ENCODE peak calls at places on chromosome 7, in nine cellular contexts. One of them, this sample, is unnamed.

GRCh38 chr7:72007018-72007417 is 405.1 kb downstream of the CALN1 start:
- DNase-seq in OCI-LY7: no peak
- DNase-seq in hepatocyte: no peak
- DNase-seq in fibroblast of lung: no peak
- DNase-seq in hypothalamus: no peak
- DNase-seq in CD8-positive, alpha-beta memory T cell: no peak
- DNase-seq in activated CD4-positive, alpha-beta T cell treated with anti-CD3 and anti-CD28 coated beads, Interleukin-2, amount 10 ng/mL, durations not matched to agents 7 days and 5 days: no peak
- DNase-seq in AG10803: no peak
- DNase-seq in GF-D8: no peak
- DNase-seq in this sample: no peak

GRCh38 chr7:95865716-95866371 is 93.5 kb downstream of the DYNC1I1 start:
- DNase-seq in GF-D8: no peak
- DNase-seq in fibroblast of lung: peak; percentile 31
- DNase-seq in OCI-LY7: no peak
- DNase-seq in AG10803: peak; percentile 67
- DNase-seq in hypothalamus: no peak
- DNase-seq in hepatocyte: peak; percentile 34
- DNase-seq in activated CD4-positive, alpha-beta T cell treated with anti-CD3 and anti-CD28 coated beads, Interleukin-2, amount 10 ng/mL, durations not matched to agents 7 days and 5 days: no peak
- DNase-seq in CD8-positive, alpha-beta memory T cell: no peak
- DNase-seq in this sample: peak; percentile 12

GRCh38 chr7:42055171-42055570 is 181.8 kb downstream of the GLI3 start:
- DNase-seq in AG10803: no peak
- DNase-seq in GF-D8: no peak
- DNase-seq in activated CD4-positive, alpha-beta T cell treated with anti-CD3 and anti-CD28 coated beads, Interleukin-2, amount 10 ng/mL, durations not matched to agents 7 days and 5 days: no peak
- DNase-seq in OCI-LY7: no peak
- DNase-seq in hypothalamus: no peak
- DNase-seq in fibroblast of lung: no peak
- DNase-seq in CD8-positive, alpha-beta memory T cell: no peak
- DNase-seq in hepatocyte: no peak
- DNase-seq in this sample: no peak

GRCh38 chr7:99265848-99266247 is 6.8 kb upstream of the MYH16 start:
- DNase-seq in AG10803: no peak
- DNase-seq in GF-D8: no peak
- DNase-seq in activated CD4-positive, alpha-beta T cell treated with anti-CD3 and anti-CD28 coated beads, Interleukin-2, amount 10 ng/mL, durations not matched to agents 7 days and 5 days: no peak
- DNase-seq in CD8-positive, alpha-beta memory T cell: no peak
- DNase-seq in hypothalamus: no peak
- DNase-seq in fibroblast of lung: no peak
- DNase-seq in OCI-LY7: no peak
- DNase-seq in hepatocyte: no peak
- DNase-seq in this sample: no peak

GRCh38 chr7:31145339-31145738 is 93.2 kb downstream of the ADCYAP1R1 start:
- DNase-seq in fibroblast of lung: no peak
- DNase-seq in hypothalamus: no peak
- DNase-seq in OCI-LY7: no peak
- DNase-seq in GF-D8: no peak
- DNase-seq in activated CD4-positive, alpha-beta T cell treated with anti-CD3 and anti-CD28 coated beads, Interleukin-2, amount 10 ng/mL, durations not matched to agents 7 days and 5 days: no peak
- DNase-seq in CD8-positive, alpha-beta memory T cell: no peak
- DNase-seq in hepatocyte: no peak
- DNase-seq in AG10803: no peak
- DNase-seq in this sample: no peak

GRCh38 chr7:108358553-108358952 is 97.7 kb downstream of the NRCAM start:
- DNase-seq in OCI-LY7: no peak
- DNase-seq in fibroblast of lung: peak; percentile 90
- DNase-seq in hypothalamus: no peak
- DNase-seq in CD8-positive, alpha-beta memory T cell: no peak
- DNase-seq in activated CD4-positive, alpha-beta T cell treated with anti-CD3 and anti-CD28 coated beads, Interleukin-2, amount 10 ng/mL, durations not matched to agents 7 days and 5 days: no peak
- DNase-seq in GF-D8: no peak
- DNase-seq in AG10803: peak; percentile 63
- DNase-seq in hepatocyte: peak; percentile 83
- DNase-seq in this sample: no peak

GRCh38 chr7:135790371-135790977 is 41.9 kb upstream of the FAM180A start:
- DNase-seq in AG10803: peak; percentile 80
- DNase-seq in activated CD4-positive, alpha-beta T cell treated with anti-CD3 and anti-CD28 coated beads, Interleukin-2, amount 10 ng/mL, durations not matched to agents 7 days and 5 days: no peak
- DNase-seq in CD8-positive, alpha-beta memory T cell: no peak
- DNase-seq in GF-D8: no peak
- DNase-seq in hepatocyte: no peak
- DNase-seq in hypothalamus: no peak
- DNase-seq in fibroblast of lung: no peak
- DNase-seq in OCI-LY7: no peak
- DNase-seq in this sample: peak; percentile 15

GRCh38 chr7:46214526-46214925 is 293.5 kb upstream of the IGFBP3 start:
- DNase-seq in hepatocyte: no peak
- DNase-seq in AG10803: no peak
- DNase-seq in hypothalamus: no peak
- DNase-seq in GF-D8: no peak
- DNase-seq in activated CD4-positive, alpha-beta T cell treated with anti-CD3 and anti-CD28 coated beads, Interleukin-2, amount 10 ng/mL, durations not matched to agents 7 days and 5 days: no peak
- DNase-seq in fibroblast of lung: no peak
- DNase-seq in CD8-positive, alpha-beta memory T cell: no peak
- DNase-seq in OCI-LY7: no peak
- DNase-seq in this sample: no peak

GRCh38 chr7:33882040-33882800 is 23.1 kb upstream of the BMPER start:
- DNase-seq in activated CD4-positive, alpha-beta T cell treated with anti-CD3 and anti-CD28 coated beads, Interleukin-2, amount 10 ng/mL, durations not matched to agents 7 days and 5 days: no peak
- DNase-seq in hypothalamus: no peak
- DNase-seq in OCI-LY7: no peak
- DNase-seq in GF-D8: no peak
- DNase-seq in AG10803: peak; percentile 88
- DNase-seq in CD8-positive, alpha-beta memory T cell: no peak
- DNase-seq in hepatocyte: no peak
- DNase-seq in fibroblast of lung: peak; percentile 76
- DNase-seq in this sample: no peak

GRCh38 chr7:67821116-67821515 is 824.5 kb downstream of the TYW1 start:
- DNase-seq in AG10803: peak; percentile 46
- DNase-seq in GF-D8: no peak
- DNase-seq in OCI-LY7: no peak
- DNase-seq in activated CD4-positive, alpha-beta T cell treated with anti-CD3 and anti-CD28 coated beads, Interleukin-2, amount 10 ng/mL, durations not matched to agents 7 days and 5 days: no peak
- DNase-seq in fibroblast of lung: peak; percentile 61
- DNase-seq in hepatocyte: no peak
- DNase-seq in hypothalamus: no peak
- DNase-seq in CD8-positive, alpha-beta memory T cell: no peak
- DNase-seq in this sample: no peak

GRCh38 chr7:7895754-7896153 is 72.8 kb upstream of the GLCCI1 start:
- DNase-seq in CD8-positive, alpha-beta memory T cell: no peak
- DNase-seq in OCI-LY7: no peak
- DNase-seq in GF-D8: no peak
- DNase-seq in fibroblast of lung: no peak
- DNase-seq in AG10803: no peak
- DNase-seq in activated CD4-positive, alpha-beta T cell treated with anti-CD3 and anti-CD28 coated beads, Interleukin-2, amount 10 ng/mL, durations not matched to agents 7 days and 5 days: no peak
- DNase-seq in hypothalamus: no peak
- DNase-seq in hepatocyte: no peak
- DNase-seq in this sample: no peak

GRCh38 chr7:69659964-69660363 is 61.7 kb downstream of the AUTS2 start:
- DNase-seq in GF-D8: no peak
- DNase-seq in CD8-positive, alpha-beta memory T cell: no peak
- DNase-seq in hepatocyte: no peak
- DNase-seq in hypothalamus: no peak
- DNase-seq in AG10803: peak; percentile 71
- DNase-seq in OCI-LY7: no peak
- DNase-seq in fibroblast of lung: no peak
- DNase-seq in activated CD4-positive, alpha-beta T cell treated with anti-CD3 and anti-CD28 coated beads, Interleukin-2, amount 10 ng/mL, durations not matched to agents 7 days and 5 days: no peak
- DNase-seq in this sample: no peak

GRCh38 chr7:73442222-73442902 is 8.8 kb downstream of the FZD9 start:
- DNase-seq in CD8-positive, alpha-beta memory T cell: no peak
- DNase-seq in hepatocyte: no peak
- DNase-seq in fibroblast of lung: no peak
- DNase-seq in hypothalamus: no peak
- DNase-seq in GF-D8: no peak
- DNase-seq in activated CD4-positive, alpha-beta T cell treated with anti-CD3 and anti-CD28 coated beads, Interleukin-2, amount 10 ng/mL, durations not matched to agents 7 days and 5 days: no peak
- DNase-seq in OCI-LY7: no peak
- DNase-seq in AG10803: no peak
- DNase-seq in this sample: no peak

GRCh38 chr7:122300607-122301079 is 3.9 kb downstream of the FEZF1 start:
- DNase-seq in hepatocyte: no peak
- DNase-seq in activated CD4-positive, alpha-beta T cell treated with anti-CD3 and anti-CD28 coated beads, Interleukin-2, amount 10 ng/mL, durations not matched to agents 7 days and 5 days: no peak
- DNase-seq in hypothalamus: no peak
- DNase-seq in fibroblast of lung: no peak
- DNase-seq in CD8-positive, alpha-beta memory T cell: no peak
- DNase-seq in OCI-LY7: no peak
- DNase-seq in AG10803: peak; percentile 6
- DNase-seq in GF-D8: no peak
- DNase-seq in this sample: no peak

GRCh38 chr7:7449055-7449454 is 86.6 kb downstream of the COL28A1 start:
- DNase-seq in fibroblast of lung: peak; percentile 11
- DNase-seq in GF-D8: no peak
- DNase-seq in hypothalamus: no peak
- DNase-seq in AG10803: no peak
- DNase-seq in activated CD4-positive, alpha-beta T cell treated with anti-CD3 and anti-CD28 coated beads, Interleukin-2, amount 10 ng/mL, durations not matched to agents 7 days and 5 days: no peak
- DNase-seq in OCI-LY7: no peak
- DNase-seq in CD8-positive, alpha-beta memory T cell: no peak
- DNase-seq in hepatocyte: no peak
- DNase-seq in this sample: no peak

GRCh38 chr7:124940306-124940705 is 10.7 kb upstream of the POT1 start:
- DNase-seq in hepatocyte: no peak
- DNase-seq in OCI-LY7: no peak
- DNase-seq in AG10803: no peak
- DNase-seq in GF-D8: no peak
- DNase-seq in hypothalamus: no peak
- DNase-seq in fibroblast of lung: no peak
- DNase-seq in CD8-positive, alpha-beta memory T cell: no peak
- DNase-seq in activated CD4-positive, alpha-beta T cell treated with anti-CD3 and anti-CD28 coated beads, Interleukin-2, amount 10 ng/mL, durations not matched to agents 7 days and 5 days: no peak
- DNase-seq in this sample: no peak

GRCh38 chr7:80134536-80135305 is at the start of gene GNAI1:
- DNase-seq in CD8-positive, alpha-beta memory T cell: peak; percentile 44
- DNase-seq in OCI-LY7: no peak
- DNase-seq in GF-D8: no peak
- DNase-seq in hypothalamus: peak; percentile 53
- DNase-seq in activated CD4-positive, alpha-beta T cell treated with anti-CD3 and anti-CD28 coated beads, Interleukin-2, amount 10 ng/mL, durations not matched to agents 7 days and 5 days: peak; percentile 15
- DNase-seq in AG10803: peak; percentile 86
- DNase-seq in fibroblast of lung: peak; percentile 81
- DNase-seq in hepatocyte: peak; percentile 93
- DNase-seq in this sample: peak; percentile 41

GRCh38 chr7:19175241-19175640 is 30.0 kb upstream of the FERD3L start:
- DNase-seq in CD8-positive, alpha-beta memory T cell: no peak
- DNase-seq in fibroblast of lung: no peak
- DNase-seq in OCI-LY7: no peak
- DNase-seq in hepatocyte: no peak
- DNase-seq in hypothalamus: no peak
- DNase-seq in AG10803: no peak
- DNase-seq in GF-D8: no peak
- DNase-seq in activated CD4-positive, alpha-beta T cell treated with anti-CD3 and anti-CD28 coated beads, Interleukin-2, amount 10 ng/mL, durations not matched to agents 7 days and 5 days: no peak
- DNase-seq in this sample: no peak

GRCh38 chr7:36205844-36206243 is 52.8 kb downstream of the EEPD1 start:
- DNase-seq in OCI-LY7: no peak
- DNase-seq in CD8-positive, alpha-beta memory T cell: no peak
- DNase-seq in GF-D8: no peak
- DNase-seq in fibroblast of lung: no peak
- DNase-seq in activated CD4-positive, alpha-beta T cell treated with anti-CD3 and anti-CD28 coated beads, Interleukin-2, amount 10 ng/mL, durations not matched to agents 7 days and 5 days: no peak
- DNase-seq in AG10803: no peak
- DNase-seq in hepatocyte: no peak
- DNase-seq in hypothalamus: no peak
- DNase-seq in this sample: no peak

GRCh38 chr7:17781491-17782215 is 158.6 kb downstream of the SNX13 start:
- DNase-seq in hypothalamus: no peak
- DNase-seq in hepatocyte: no peak
- DNase-seq in OCI-LY7: no peak
- DNase-seq in activated CD4-positive, alpha-beta T cell treated with anti-CD3 and anti-CD28 coated beads, Interleukin-2, amount 10 ng/mL, durations not matched to agents 7 days and 5 days: no peak
- DNase-seq in fibroblast of lung: peak; percentile 75
- DNase-seq in CD8-positive, alpha-beta memory T cell: no peak
- DNase-seq in GF-D8: no peak
- DNase-seq in AG10803: peak; percentile 13
- DNase-seq in this sample: no peak

GRCh38 chr7:83876593-83876992 is 227.7 kb upstream of the SEMA3E start:
- DNase-seq in hepatocyte: no peak
- DNase-seq in AG10803: peak; percentile 14
- DNase-seq in GF-D8: no peak
- DNase-seq in CD8-positive, alpha-beta memory T cell: no peak
- DNase-seq in fibroblast of lung: peak; percentile 49
- DNase-seq in activated CD4-positive, alpha-beta T cell treated with anti-CD3 and anti-CD28 coated beads, Interleukin-2, amount 10 ng/mL, durations not matched to agents 7 days and 5 days: no peak
- DNase-seq in hypothalamus: no peak
- DNase-seq in OCI-LY7: no peak
- DNase-seq in this sample: no peak

GRCh38 chr7:123770378-123770777 is 21.6 kb upstream of the WASL start:
- DNase-seq in hypothalamus: no peak
- DNase-seq in hepatocyte: no peak
- DNase-seq in activated CD4-positive, alpha-beta T cell treated with anti-CD3 and anti-CD28 coated beads, Interleukin-2, amount 10 ng/mL, durations not matched to agents 7 days and 5 days: no peak
- DNase-seq in fibroblast of lung: peak; percentile 34
- DNase-seq in AG10803: peak; percentile 21
- DNase-seq in GF-D8: no peak
- DNase-seq in OCI-LY7: no peak
- DNase-seq in CD8-positive, alpha-beta memory T cell: no peak
- DNase-seq in this sample: peak; percentile 84

GRCh38 chr7:64884085-64884912 is 18.8 kb upstream of the ZNF273 start:
- DNase-seq in AG10803: no peak
- DNase-seq in CD8-positive, alpha-beta memory T cell: no peak
- DNase-seq in hepatocyte: no peak
- DNase-seq in fibroblast of lung: no peak
- DNase-seq in activated CD4-positive, alpha-beta T cell treated with anti-CD3 and anti-CD28 coated beads, Interleukin-2, amount 10 ng/mL, durations not matched to agents 7 days and 5 days: no peak
- DNase-seq in GF-D8: no peak
- DNase-seq in hypothalamus: no peak
- DNase-seq in OCI-LY7: no peak
- DNase-seq in this sample: no peak

GRCh38 chr7:17485905-17486304 is 187.5 kb downstream of the AHR start:
- DNase-seq in AG10803: no peak
- DNase-seq in hepatocyte: no peak
- DNase-seq in activated CD4-positive, alpha-beta T cell treated with anti-CD3 and anti-CD28 coated beads, Interleukin-2, amount 10 ng/mL, durations not matched to agents 7 days and 5 days: no peak
- DNase-seq in CD8-positive, alpha-beta memory T cell: no peak
- DNase-seq in GF-D8: no peak
- DNase-seq in OCI-LY7: no peak
- DNase-seq in hypothalamus: no peak
- DNase-seq in fibroblast of lung: peak; percentile 14
- DNase-seq in this sample: no peak

GRCh38 chr7:28075674-28076358 is 104.8 kb downstream of the JAZF1 start:
- DNase-seq in activated CD4-positive, alpha-beta T cell treated with anti-CD3 and anti-CD28 coated beads, Interleukin-2, amount 10 ng/mL, durations not matched to agents 7 days and 5 days: no peak
- DNase-seq in GF-D8: no peak
- DNase-seq in OCI-LY7: no peak
- DNase-seq in hepatocyte: no peak
- DNase-seq in fibroblast of lung: no peak
- DNase-seq in CD8-positive, alpha-beta memory T cell: no peak
- DNase-seq in hypothalamus: no peak
- DNase-seq in AG10803: no peak
- DNase-seq in this sample: no peak

GRCh38 chr7:10474048-10474447 is 499.6 kb upstream of the PHF14 start:
- DNase-seq in AG10803: no peak
- DNase-seq in fibroblast of lung: peak; percentile 61
- DNase-seq in hepatocyte: no peak
- DNase-seq in hypothalamus: no peak
- DNase-seq in OCI-LY7: no peak
- DNase-seq in CD8-positive, alpha-beta memory T cell: no peak
- DNase-seq in GF-D8: no peak
- DNase-seq in activated CD4-positive, alpha-beta T cell treated with anti-CD3 and anti-CD28 coated beads, Interleukin-2, amount 10 ng/mL, durations not matched to agents 7 days and 5 days: no peak
- DNase-seq in this sample: no peak

GRCh38 chr7:134290286-134290685 is 26.4 kb downstream of the SLC35B4 start:
- DNase-seq in activated CD4-positive, alpha-beta T cell treated with anti-CD3 and anti-CD28 coated beads, Interleukin-2, amount 10 ng/mL, durations not matched to agents 7 days and 5 days: no peak
- DNase-seq in hypothalamus: no peak
- DNase-seq in hepatocyte: peak; percentile 30
- DNase-seq in CD8-positive, alpha-beta memory T cell: no peak
- DNase-seq in OCI-LY7: no peak
- DNase-seq in fibroblast of lung: peak; percentile 9
- DNase-seq in AG10803: peak; percentile 48
- DNase-seq in GF-D8: no peak
- DNase-seq in this sample: no peak

GRCh38 chr7:148348466-148348865 is 242.1 kb upstream of the C7orf33 start:
- DNase-seq in hypothalamus: no peak
- DNase-seq in GF-D8: no peak
- DNase-seq in CD8-positive, alpha-beta memory T cell: no peak
- DNase-seq in activated CD4-positive, alpha-beta T cell treated with anti-CD3 and anti-CD28 coated beads, Interleukin-2, amount 10 ng/mL, durations not matched to agents 7 days and 5 days: no peak
- DNase-seq in AG10803: no peak
- DNase-seq in OCI-LY7: no peak
- DNase-seq in fibroblast of lung: no peak
- DNase-seq in hepatocyte: no peak
- DNase-seq in this sample: no peak

GRCh38 chr7:30863694-30864011 is 48.0 kb upstream of the AQP1 start:
- DNase-seq in GF-D8: no peak
- DNase-seq in hypothalamus: no peak
- DNase-seq in OCI-LY7: no peak
- DNase-seq in fibroblast of lung: peak; percentile 58
- DNase-seq in activated CD4-positive, alpha-beta T cell treated with anti-CD3 and anti-CD28 coated beads, Interleukin-2, amount 10 ng/mL, durations not matched to agents 7 days and 5 days: no peak
- DNase-seq in CD8-positive, alpha-beta memory T cell: no peak
- DNase-seq in hepatocyte: no peak
- DNase-seq in AG10803: peak; percentile 42
- DNase-seq in this sample: no peak

GRCh38 chr7:149826344-149827088 is 11.7 kb upstream of the ZNF862 start:
- DNase-seq in activated CD4-positive, alpha-beta T cell treated with anti-CD3 and anti-CD28 coated beads, Interleukin-2, amount 10 ng/mL, durations not matched to agents 7 days and 5 days: no peak
- DNase-seq in GF-D8: no peak
- DNase-seq in CD8-positive, alpha-beta memory T cell: no peak
- DNase-seq in hypothalamus: no peak
- DNase-seq in hepatocyte: no peak
- DNase-seq in AG10803: no peak
- DNase-seq in fibroblast of lung: no peak
- DNase-seq in OCI-LY7: no peak
- DNase-seq in this sample: no peak

GRCh38 chr7:77674878-77675277 is 21.4 kb upstream of the RSBN1L start:
- DNase-seq in fibroblast of lung: no peak
- DNase-seq in activated CD4-positive, alpha-beta T cell treated with anti-CD3 and anti-CD28 coated beads, Interleukin-2, amount 10 ng/mL, durations not matched to agents 7 days and 5 days: no peak
- DNase-seq in GF-D8: no peak
- DNase-seq in hepatocyte: peak; percentile 23
- DNase-seq in CD8-positive, alpha-beta memory T cell: no peak
- DNase-seq in OCI-LY7: no peak
- DNase-seq in hypothalamus: no peak
- DNase-seq in AG10803: peak; percentile 8
- DNase-seq in this sample: no peak

This sample was measured in MV-4-11.